ENCODE peak calls at places on chromosomes 6 and 20, in ten cellular contexts. One of them, this sample, is unnamed.

GRCh38 chr6:1208876-1209275 is 103.0 kb upstream of the FOXQ1 start:
- DNase-seq in epithelial cell of esophagus: peak
- DNase-seq in CD4-positive, alpha-beta memory T cell: no peak
- DNase-seq in fibroblast of mammary gland: no peak
- DNase-seq in neural progenitor cell: no peak
- DNase-seq in right atrium auricular region: no peak
- DNase-seq in fibroblast of the aortic adventitia: no peak
- DNase-seq in astrocyte of the spinal cord: no peak
- DNase-seq in thoracic aorta: no peak
- DNase-seq in ovary: no peak
- DNase-seq in this sample: no peak

GRCh38 chr20:45685896-45686295 is 15.9 kb upstream of the WFDC11 start:
- DNase-seq in epithelial cell of esophagus: peak
- DNase-seq in CD4-positive, alpha-beta memory T cell: no peak
- DNase-seq in fibroblast of mammary gland: peak
- DNase-seq in neural progenitor cell: peak
- DNase-seq in right atrium auricular region: no peak
- DNase-seq in fibroblast of the aortic adventitia: no peak
- DNase-seq in astrocyte of the spinal cord: no peak
- DNase-seq in thoracic aorta: no peak
- DNase-seq in ovary: no peak
- DNase-seq in this sample: no peak

GRCh38 chr20:38350879-38351775 is 4.8 kb downstream of the LBP start:
- DNase-seq in epithelial cell of esophagus: no peak
- DNase-seq in CD4-positive, alpha-beta memory T cell: no peak
- DNase-seq in fibroblast of mammary gland: no peak
- DNase-seq in neural progenitor cell: no peak
- DNase-seq in right atrium auricular region: peak
- DNase-seq in fibroblast of the aortic adventitia: no peak
- DNase-seq in astrocyte of the spinal cord: no peak
- DNase-seq in thoracic aorta: no peak
- DNase-seq in ovary: peak
- DNase-seq in this sample: peak

GRCh38 chr20:8032499-8032898 is 12.9 kb upstream of the TMX4 start:
- DNase-seq in epithelial cell of esophagus: no peak
- DNase-seq in CD4-positive, alpha-beta memory T cell: no peak
- DNase-seq in fibroblast of mammary gland: no peak
- DNase-seq in neural progenitor cell: no peak
- DNase-seq in right atrium auricular region: no peak
- DNase-seq in fibroblast of the aortic adventitia: no peak
- DNase-seq in astrocyte of the spinal cord: no peak
- DNase-seq in thoracic aorta: no peak
- DNase-seq in ovary: no peak
- DNase-seq in this sample: no peak

GRCh38 chr6:1856381-1856780 is 246.7 kb downstream of the FOXC1 start:
- DNase-seq in epithelial cell of esophagus: peak
- DNase-seq in CD4-positive, alpha-beta memory T cell: no peak
- DNase-seq in fibroblast of mammary gland: peak
- DNase-seq in neural progenitor cell: no peak
- DNase-seq in right atrium auricular region: no peak
- DNase-seq in fibroblast of the aortic adventitia: no peak
- DNase-seq in astrocyte of the spinal cord: peak
- DNase-seq in thoracic aorta: no peak
- DNase-seq in ovary: peak
- DNase-seq in this sample: peak

GRCh38 chr6:138539882-138540281 is 40.6 kb upstream of the NHSL1 start:
- DNase-seq in epithelial cell of esophagus: no peak
- DNase-seq in CD4-positive, alpha-beta memory T cell: no peak
- DNase-seq in fibroblast of mammary gland: no peak
- DNase-seq in neural progenitor cell: no peak
- DNase-seq in right atrium auricular region: no peak
- DNase-seq in fibroblast of the aortic adventitia: peak
- DNase-seq in astrocyte of the spinal cord: no peak
- DNase-seq in thoracic aorta: no peak
- DNase-seq in ovary: no peak
- DNase-seq in this sample: no peak

GRCh38 chr20:46088409-46089075 is 1.2 kb downstream of the NCOA5 start:
- DNase-seq in epithelial cell of esophagus: peak
- DNase-seq in CD4-positive, alpha-beta memory T cell: no peak
- DNase-seq in fibroblast of mammary gland: peak
- DNase-seq in neural progenitor cell: peak
- DNase-seq in right atrium auricular region: no peak
- DNase-seq in fibroblast of the aortic adventitia: peak
- DNase-seq in astrocyte of the spinal cord: peak
- DNase-seq in thoracic aorta: no peak
- DNase-seq in ovary: no peak
- DNase-seq in this sample: peak

GRCh38 chr6:135251964-135252429 is 70.9 kb downstream of the MYB start:
- DNase-seq in epithelial cell of esophagus: no peak
- DNase-seq in CD4-positive, alpha-beta memory T cell: no peak
- DNase-seq in fibroblast of mammary gland: no peak
- DNase-seq in neural progenitor cell: peak
- DNase-seq in right atrium auricular region: no peak
- DNase-seq in fibroblast of the aortic adventitia: peak
- DNase-seq in astrocyte of the spinal cord: peak
- DNase-seq in thoracic aorta: no peak
- DNase-seq in ovary: no peak
- DNase-seq in this sample: no peak

GRCh38 chr20:20603339-20603990 is 109.0 kb downstream of the RALGAPA2 start:
- DNase-seq in epithelial cell of esophagus: peak
- DNase-seq in CD4-positive, alpha-beta memory T cell: peak
- DNase-seq in fibroblast of mammary gland: no peak
- DNase-seq in neural progenitor cell: no peak
- DNase-seq in right atrium auricular region: no peak
- DNase-seq in fibroblast of the aortic adventitia: no peak
- DNase-seq in astrocyte of the spinal cord: no peak
- DNase-seq in thoracic aorta: no peak
- DNase-seq in ovary: no peak
- DNase-seq in this sample: no peak

GRCh38 chr6:408148-408547 is 16.6 kb downstream of the IRF4 start:
- DNase-seq in epithelial cell of esophagus: no peak
- DNase-seq in CD4-positive, alpha-beta memory T cell: no peak
- DNase-seq in fibroblast of mammary gland: no peak
- DNase-seq in neural progenitor cell: no peak
- DNase-seq in right atrium auricular region: no peak
- DNase-seq in fibroblast of the aortic adventitia: no peak
- DNase-seq in astrocyte of the spinal cord: no peak
- DNase-seq in thoracic aorta: no peak
- DNase-seq in ovary: no peak
- DNase-seq in this sample: no peak

GRCh38 chr20:10469599-10469998 is 34.5 kb downstream of the SLX4IP start:
- DNase-seq in epithelial cell of esophagus: peak
- DNase-seq in CD4-positive, alpha-beta memory T cell: peak
- DNase-seq in fibroblast of mammary gland: peak
- DNase-seq in neural progenitor cell: peak
- DNase-seq in right atrium auricular region: peak
- DNase-seq in fibroblast of the aortic adventitia: peak
- DNase-seq in astrocyte of the spinal cord: peak
- DNase-seq in thoracic aorta: no peak
- DNase-seq in ovary: no peak
- DNase-seq in this sample: peak

DNA sequence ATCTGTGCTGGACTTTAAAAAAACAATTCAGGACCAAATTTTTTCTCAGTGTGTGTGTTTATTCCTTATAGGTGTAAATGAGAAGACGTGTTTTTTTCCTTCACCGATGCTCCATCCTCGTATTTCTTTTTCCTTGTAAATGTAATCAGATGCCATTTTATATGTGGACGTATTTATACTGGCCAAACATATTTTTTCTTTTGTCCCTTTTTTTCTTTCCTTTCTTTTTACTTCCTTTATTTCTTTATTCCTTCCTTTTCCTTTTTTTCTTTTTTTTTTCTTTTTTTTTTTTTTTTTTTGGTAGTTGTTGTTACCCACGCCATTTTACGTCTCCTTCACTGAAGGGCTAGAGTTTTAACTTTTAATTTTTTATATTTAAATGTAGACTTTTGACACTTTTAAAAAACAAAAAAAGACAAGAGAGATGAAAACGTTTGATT is 3.7 kb downstream of the SOX4 start:
- DNase-seq in epithelial cell of esophagus: no peak
- DNase-seq in CD4-positive, alpha-beta memory T cell: no peak
- DNase-seq in fibroblast of mammary gland: no peak
- DNase-seq in neural progenitor cell: no peak
- DNase-seq in right atrium auricular region: no peak
- DNase-seq in fibroblast of the aortic adventitia: no peak
- DNase-seq in astrocyte of the spinal cord: no peak
- DNase-seq in thoracic aorta: no peak
- DNase-seq in ovary: no peak
- DNase-seq in this sample: no peak
- H3K4me3 ChIP-seq in epithelial cell of esophagus: peak
- H3K4me3 ChIP-seq in CD4-positive, alpha-beta memory T cell: no peak
- H3K4me3 ChIP-seq in fibroblast of mammary gland: peak
- H3K4me3 ChIP-seq in neural progenitor cell: peak
- H3K4me3 ChIP-seq in right atrium auricular region: peak
- H3K4me3 ChIP-seq in fibroblast of the aortic adventitia: peak
- H3K4me3 ChIP-seq in astrocyte of the spinal cord: peak
- H3K4me3 ChIP-seq in thoracic aorta: peak
- H3K4me3 ChIP-seq in ovary: peak
- H3K4me3 ChIP-seq in this sample: peak

GRCh38 chr6:155122199-155122950 is 127.3 kb downstream of the TIAM2 start:
- DNase-seq in epithelial cell of esophagus: no peak
- DNase-seq in CD4-positive, alpha-beta memory T cell: no peak
- DNase-seq in fibroblast of mammary gland: no peak
- DNase-seq in neural progenitor cell: no peak
- DNase-seq in right atrium auricular region: no peak
- DNase-seq in fibroblast of the aortic adventitia: no peak
- DNase-seq in astrocyte of the spinal cord: no peak
- DNase-seq in thoracic aorta: no peak
- DNase-seq in ovary: no peak
- DNase-seq in this sample: no peak

GRCh38 chr6:155120034-155120433 is 124.9 kb downstream of the TIAM2 start:
- DNase-seq in epithelial cell of esophagus: no peak
- DNase-seq in CD4-positive, alpha-beta memory T cell: no peak
- DNase-seq in fibroblast of mammary gland: no peak
- DNase-seq in neural progenitor cell: peak
- DNase-seq in right atrium auricular region: no peak
- DNase-seq in fibroblast of the aortic adventitia: no peak
- DNase-seq in astrocyte of the spinal cord: peak
- DNase-seq in thoracic aorta: no peak
- DNase-seq in ovary: no peak
- DNase-seq in this sample: no peak

GRCh38 chr6:155125916-155126315 is 130.8 kb downstream of the TIAM2 start:
- DNase-seq in epithelial cell of esophagus: no peak
- DNase-seq in CD4-positive, alpha-beta memory T cell: no peak
- DNase-seq in fibroblast of mammary gland: peak
- DNase-seq in neural progenitor cell: no peak
- DNase-seq in right atrium auricular region: no peak
- DNase-seq in fibroblast of the aortic adventitia: no peak
- DNase-seq in astrocyte of the spinal cord: peak
- DNase-seq in thoracic aorta: no peak
- DNase-seq in ovary: no peak
- DNase-seq in this sample: peak

GRCh38 chr6:155123520-155123919 is 128.4 kb downstream of the TIAM2 start:
- DNase-seq in epithelial cell of esophagus: no peak
- DNase-seq in CD4-positive, alpha-beta memory T cell: no peak
- DNase-seq in fibroblast of mammary gland: no peak
- DNase-seq in neural progenitor cell: peak
- DNase-seq in right atrium auricular region: no peak
- DNase-seq in fibroblast of the aortic adventitia: no peak
- DNase-seq in astrocyte of the spinal cord: no peak
- DNase-seq in thoracic aorta: no peak
- DNase-seq in ovary: no peak
- DNase-seq in this sample: no peak

GRCh38 chr6:155121699-155122098 is 126.6 kb downstream of the TIAM2 start:
- DNase-seq in epithelial cell of esophagus: no peak
- DNase-seq in CD4-positive, alpha-beta memory T cell: no peak
- DNase-seq in fibroblast of mammary gland: no peak
- DNase-seq in neural progenitor cell: peak
- DNase-seq in right atrium auricular region: no peak
- DNase-seq in fibroblast of the aortic adventitia: peak
- DNase-seq in astrocyte of the spinal cord: no peak
- DNase-seq in thoracic aorta: no peak
- DNase-seq in ovary: no peak
- DNase-seq in this sample: peak
- H3K4me3 ChIP-seq in epithelial cell of esophagus: no peak
- H3K4me3 ChIP-seq in CD4-positive, alpha-beta memory T cell: no peak
- H3K4me3 ChIP-seq in fibroblast of mammary gland: no peak
- H3K4me3 ChIP-seq in neural progenitor cell: peak
- H3K4me3 ChIP-seq in right atrium auricular region: peak
- H3K4me3 ChIP-seq in fibroblast of the aortic adventitia: peak
- H3K4me3 ChIP-seq in astrocyte of the spinal cord: no peak
- H3K4me3 ChIP-seq in thoracic aorta: peak
- H3K4me3 ChIP-seq in ovary: no peak
- H3K4me3 ChIP-seq in this sample: no peak

GRCh38 chr20:59835448-59836395 is 97.7 kb downstream of the SYCP2 start:
- DNase-seq in epithelial cell of esophagus: peak
- DNase-seq in CD4-positive, alpha-beta memory T cell: no peak
- DNase-seq in fibroblast of mammary gland: peak
- DNase-seq in neural progenitor cell: peak
- DNase-seq in right atrium auricular region: no peak
- DNase-seq in fibroblast of the aortic adventitia: peak
- DNase-seq in astrocyte of the spinal cord: peak
- DNase-seq in thoracic aorta: no peak
- DNase-seq in ovary: peak
- DNase-seq in this sample: peak
- H3K4me3 ChIP-seq in epithelial cell of esophagus: peak
- H3K4me3 ChIP-seq in CD4-positive, alpha-beta memory T cell: no peak
- H3K4me3 ChIP-seq in fibroblast of mammary gland: no peak
- H3K4me3 ChIP-seq in neural progenitor cell: peak
- H3K4me3 ChIP-seq in right atrium auricular region: peak
- H3K4me3 ChIP-seq in fibroblast of the aortic adventitia: no peak
- H3K4me3 ChIP-seq in astrocyte of the spinal cord: no peak
- H3K4me3 ChIP-seq in thoracic aorta: peak
- H3K4me3 ChIP-seq in ovary: no peak
- H3K4me3 ChIP-seq in this sample: no peak

GRCh38 chr6:52307900-52308372 is 23.4 kb upstream of the MCM3 start:
- DNase-seq in epithelial cell of esophagus: no peak
- DNase-seq in CD4-positive, alpha-beta memory T cell: peak
- DNase-seq in fibroblast of mammary gland: no peak
- DNase-seq in neural progenitor cell: no peak
- DNase-seq in right atrium auricular region: no peak
- DNase-seq in fibroblast of the aortic adventitia: no peak
- DNase-seq in astrocyte of the spinal cord: no peak
- DNase-seq in thoracic aorta: no peak
- DNase-seq in ovary: no peak
- DNase-seq in this sample: no peak

GRCh38 chr6:52305948-52306767 is 21.6 kb upstream of the MCM3 start:
- DNase-seq in epithelial cell of esophagus: no peak
- DNase-seq in CD4-positive, alpha-beta memory T cell: peak
- DNase-seq in fibroblast of mammary gland: no peak
- DNase-seq in neural progenitor cell: no peak
- DNase-seq in right atrium auricular region: no peak
- DNase-seq in fibroblast of the aortic adventitia: no peak
- DNase-seq in astrocyte of the spinal cord: no peak
- DNase-seq in thoracic aorta: no peak
- DNase-seq in ovary: no peak
- DNase-seq in this sample: no peak

GRCh38 chr6:52305385-52305784 is 20.8 kb upstream of the MCM3 start:
- DNase-seq in epithelial cell of esophagus: no peak
- DNase-seq in CD4-positive, alpha-beta memory T cell: peak
- DNase-seq in fibroblast of mammary gland: no peak
- DNase-seq in neural progenitor cell: no peak
- DNase-seq in right atrium auricular region: no peak
- DNase-seq in fibroblast of the aortic adventitia: peak
- DNase-seq in astrocyte of the spinal cord: no peak
- DNase-seq in thoracic aorta: no peak
- DNase-seq in ovary: no peak
- DNase-seq in this sample: no peak

GRCh38 chr6:52304917-52305316 is 20.4 kb upstream of the MCM3 start:
- DNase-seq in epithelial cell of esophagus: no peak
- DNase-seq in CD4-positive, alpha-beta memory T cell: no peak
- DNase-seq in fibroblast of mammary gland: peak
- DNase-seq in neural progenitor cell: peak
- DNase-seq in right atrium auricular region: no peak
- DNase-seq in fibroblast of the aortic adventitia: peak
- DNase-seq in astrocyte of the spinal cord: peak
- DNase-seq in thoracic aorta: no peak
- DNase-seq in ovary: no peak
- DNase-seq in this sample: no peak

GRCh38 chr6:52306972-52307849 is 22.7 kb upstream of the MCM3 start:
- DNase-seq in epithelial cell of esophagus: no peak
- DNase-seq in CD4-positive, alpha-beta memory T cell: no peak
- DNase-seq in fibroblast of mammary gland: no peak
- DNase-seq in neural progenitor cell: no peak
- DNase-seq in right atrium auricular region: no peak
- DNase-seq in fibroblast of the aortic adventitia: no peak
- DNase-seq in astrocyte of the spinal cord: no peak
- DNase-seq in thoracic aorta: no peak
- DNase-seq in ovary: no peak
- DNase-seq in this sample: no peak
- H3K4me3 ChIP-seq in epithelial cell of esophagus: no peak
- H3K4me3 ChIP-seq in CD4-positive, alpha-beta memory T cell: peak
- H3K4me3 ChIP-seq in fibroblast of mammary gland: no peak
- H3K4me3 ChIP-seq in neural progenitor cell: peak
- H3K4me3 ChIP-seq in right atrium auricular region: no peak
- H3K4me3 ChIP-seq in fibroblast of the aortic adventitia: no peak
- H3K4me3 ChIP-seq in astrocyte of the spinal cord: no peak
- H3K4me3 ChIP-seq in thoracic aorta: no peak
- H3K4me3 ChIP-seq in ovary: no peak
- H3K4me3 ChIP-seq in this sample: no peak

This sample was measured in cardiac fibroblast.